ENCODE peak calls at places on chromosomes 1 and 21, in nine cellular contexts. C is neural crest cell; U is T-helper 2 cell; D is stimulated activated CD8-positive, alpha-beta memory T cell treated with anti-CD3 and anti-CD28 coated beads, Interleukin-7, amount 100 ng/mL, for 1 hour; R is activated CD4-positive, alpha-beta T cell treated with anti-CD3 and anti-CD28 coated beads, Interleukin-2, amount 10 ng/mL, durations not matched to agents 7 days and 5 days; W is frontal cortex; F is midbrain; H is CD4-positive, alpha-beta T cell; J is epithelial cell of esophagus. I is an unnamed sample.

GRCh38 chr1:61133048-61134019 is 51.0 kb downstream of the NFIA start:
- DNase-seq in F (no peak), H (no peak), R (no peak), W (no peak), C (no peak), D (no peak), U (no peak), J (peak), I (no peak)

GRCh38 chr1:29827801-29828525 is 591.6 kb downstream of the PTPRU start:
- DNase-seq in R (no peak), H (no peak), J (no peak), W (no peak), C (no peak), U (no peak), F (no peak), D (no peak), I (no peak)

GRCh38 chr1:42221952-42222606 is 57.5 kb upstream of the GUCA2A start:
- DNase-seq in U (no peak), J (no peak), C (no peak), F (no peak), D (no peak), H (no peak), W (no peak), R (no peak), I (no peak)

GRCh38 chr21:45848352-45848751 is 133.2 kb upstream of the COL6A1 start:
- DNase-seq in R (no peak), W (no peak), U (no peak), H (no peak), J (no peak), F (no peak), C (no peak), D (no peak), I (peak)

GRCh38 chr1:150309758-150310495 is 11.4 kb upstream of the PRPF3 start:
- DNase-seq in F (no peak), U (no peak), C (no peak), H (no peak), W (no peak), J (no peak), R (no peak), D (no peak), I (no peak)

GRCh38 chr1:201501812-201502510 is 5.0 kb downstream of the CSRP1 start:
- DNase-seq in C (no peak), J (no peak), D (no peak), R (no peak), W (no peak), U (no peak), H (no peak), F (no peak), I (no peak)

GRCh38 chr1:174938306-174939000 is 61.3 kb upstream of the CACYBP start:
- DNase-seq in W (no peak), J (no peak), U (no peak), C (no peak), D (no peak), F (no peak), H (no peak), R (no peak), I (no peak)

GRCh38 chr21:35294231-35294898 is 245.3 kb upstream of the RUNX1 start:
- DNase-seq in J (peak), F (no peak), D (no peak), R (no peak), W (no peak), C (no peak), U (no peak), H (no peak), I (no peak)

GRCh38 chr1:18470650-18471355 is 9.9 kb upstream of the KLHDC7A start:
- DNase-seq in U (no peak), R (no peak), H (no peak), D (no peak), F (no peak), J (no peak), C (no peak), W (no peak), I (no peak)

GRCh38 chr1:171280596-171280995 is 32.3 kb downstream of the FMO1 start:
- DNase-seq in U (no peak), W (no peak), F (no peak), C (no peak), J (no peak), D (no peak), R (no peak), H (no peak), I (no peak)

GRCh38 chr1:66571789-66572188 is 37.8 kb downstream of the SGIP1 start:
- DNase-seq in C (no peak), J (peak), W (no peak), D (no peak), U (no peak), H (no peak), F (no peak), R (no peak), I (no peak)

GRCh38 chr1:81406292-81406691 is 394.4 kb upstream of the ADGRL2 start:
- DNase-seq in U (no peak), C (no peak), J (no peak), H (no peak), D (no peak), F (no peak), R (no peak), W (no peak), I (no peak)

GRCh38 chr1:117658676-117659075 is 52.8 kb downstream of the TENT5C start:
- DNase-seq in F (no peak), D (no peak), C (no peak), R (peak), W (no peak), H (peak), J (no peak), U (no peak), I (no peak)

GRCh38 chr1:2801535-2802291 is at the start of gene TTC34:
- DNase-seq in R (peak), D (no peak), H (no peak), C (no peak), W (peak), J (no peak), F (no peak), U (peak), I (peak)

GRCh38 chr1:53529555-53529954 is 70.4 kb downstream of the DMRTB1 start:
- DNase-seq in H (no peak), F (no peak), R (no peak), W (no peak), D (no peak), U (no peak), C (no peak), J (no peak), I (no peak)

GRCh38 chr1:26302733-26303405 is 3.6 kb downstream of the UBXN11 start:
- DNase-seq in R (no peak), H (no peak), D (no peak), F (no peak), C (no peak), J (peak), U (no peak), W (no peak), I (no peak)

GRCh38 chr1:81730881-81731280 is 69.9 kb upstream of the ADGRL2 start:
- DNase-seq in U (no peak), W (no peak), D (no peak), H (no peak), J (no peak), C (no peak), R (no peak), F (no peak), I (no peak)

GRCh38 chr1:90402893-90403849 is 313.9 kb downstream of the BARHL2 start:
- DNase-seq in W (no peak), C (no peak), R (no peak), H (no peak), J (peak), U (no peak), D (no peak), F (no peak), I (peak)

GRCh38 chr1:43357251-43357650 is 1.5 kb upstream of the CDC20 start:
- DNase-seq in R (no peak), F (no peak), W (no peak), U (no peak), D (no peak), C (no peak), H (no peak), J (no peak), I (no peak)

GRCh38 chr1:152458384-152459185 is 44.5 kb upstream of the CRNN start:
- DNase-seq in F (peak), R (peak), J (peak), U (peak), D (peak), H (peak), W (peak), C (peak), I (no peak)

GRCh38 chr1:101238041-101238515 is 1.3 kb downstream of the S1PR1 start:
- DNase-seq in F (no peak), J (no peak), C (no peak), D (no peak), R (peak), U (peak), W (no peak), H (peak), I (no peak)

I was measured in RWPE2.